ENCODE peak calls at places on chromosomes 7 and 10, in four cellular contexts. G is H1, J is HepG2, I is SK-N-SH. N is an unnamed sample.

GRCh38 chr7:93142127-93142526 is 6.1 kb downstream of the SAMD9L start:
- DNase-seq in G (no peak), J (no peak), I (no peak), N (no peak)

GRCh38 chr7:75966209-75966961 is 28.0 kb downstream of the TMEM120A start:
- DNase-seq in G (no peak), I (peak), J (no peak), N (no peak)

GRCh38 chr10:124712704-124713407 is 31.3 kb downstream of the FAM53B start:
- DNase-seq in J (peak), I (no peak), G (no peak), N (no peak)

GRCh38 chr10:113241966-113242365 is 291.9 kb downstream of the TCF7L2 start:
- DNase-seq in I (no peak), G (no peak), J (no peak), N (no peak)

GRCh38 chr10:121079226-121079625 is 228.1 kb downstream of the WDR11 start:
- DNase-seq in G (no peak), J (no peak), I (no peak), N (no peak)

GRCh38 chr10:25952857-25953256 is 18.8 kb downstream of the MYO3A start:
- DNase-seq in G (no peak), J (no peak), I (no peak), N (no peak)

GRCh38 chr10:123792579-123792978 is 99.0 kb downstream of the CPXM2 start:
- DNase-seq in J (no peak), I (no peak), G (no peak), N (no peak)

GRCh38 chr7:29370531-29371314 is 176.1 kb downstream of the CHN2 start:
- DNase-seq in G (no peak), I (no peak), J (peak), N (no peak)

GRCh38 chr10:42754155-42755027 is 28.2 kb upstream of the BMS1 start:
- DNase-seq in J (no peak), G (no peak), I (peak), N (no peak)

GRCh38 chr10:29250066-29250465 is 38.8 kb upstream of the LYZL1 start:
- DNase-seq in G (no peak), I (no peak), J (no peak), N (no peak)

GRCh38 chr10:68333058-68333395 is 299 bp upstream of the PBLD start:
- DNase-seq in J (peak), I (no peak), G (no peak), N (no peak)

GRCh38 chr7:12094365-12094921 is 116.7 kb upstream of the TMEM106B start:
- DNase-seq in J (no peak), G (peak), I (no peak), N (no peak)

GRCh38 chr7:20484366-20484765 is 131.1 kb upstream of the ABCB5 start:
- DNase-seq in I (no peak), J (no peak), G (no peak), N (no peak)

GRCh38 chr7:96067321-96067720 is 254.6 kb downstream of the SLC25A13 start:
- DNase-seq in G (no peak), J (no peak), I (no peak), N (no peak)

GRCh38 chr10:35661236-35661635 is 19.1 kb upstream of the FZD8 start:
- DNase-seq in I (no peak), J (no peak), G (no peak), N (no peak)

GRCh38 chr7:11315687-11316258 is 342.1 kb downstream of the PHF14 start:
- DNase-seq in I (no peak), G (no peak), J (no peak), N (peak)

GRCh38 chr10:15121707-15122106 is 24.6 kb downstream of the RPP38 start:
- DNase-seq in I (no peak), J (no peak), G (no peak), N (no peak)

GRCh38 chr10:6092731-6093130 is 3.9 kb downstream of the RBM17 start:
- DNase-seq in I (no peak), J (no peak), G (no peak), N (no peak)

GRCh38 chr10:107163904-107164861 is at the start of gene SORCS1:
- DNase-seq in I (peak), J (no peak), G (no peak), N (no peak)

GRCh38 chr7:148993193-148993592 is 35.1 kb downstream of the PDIA4 start:
- DNase-seq in J (no peak), G (no peak), I (no peak), N (no peak)

GRCh38 chr10:96043895-96044580 is 655 bp downstream of the CCNJ start:
- DNase-seq in J (peak), G (no peak), I (peak), N (no peak)

GRCh38 chr10:66678521-66678920 is 247.3 kb upstream of the LRRTM3 start:
- DNase-seq in J (no peak), I (no peak), G (no peak), N (no peak)
- TF ChIP-seq MAX in J (no peak), I (no peak), G (no peak), N (no peak)

DNA sequence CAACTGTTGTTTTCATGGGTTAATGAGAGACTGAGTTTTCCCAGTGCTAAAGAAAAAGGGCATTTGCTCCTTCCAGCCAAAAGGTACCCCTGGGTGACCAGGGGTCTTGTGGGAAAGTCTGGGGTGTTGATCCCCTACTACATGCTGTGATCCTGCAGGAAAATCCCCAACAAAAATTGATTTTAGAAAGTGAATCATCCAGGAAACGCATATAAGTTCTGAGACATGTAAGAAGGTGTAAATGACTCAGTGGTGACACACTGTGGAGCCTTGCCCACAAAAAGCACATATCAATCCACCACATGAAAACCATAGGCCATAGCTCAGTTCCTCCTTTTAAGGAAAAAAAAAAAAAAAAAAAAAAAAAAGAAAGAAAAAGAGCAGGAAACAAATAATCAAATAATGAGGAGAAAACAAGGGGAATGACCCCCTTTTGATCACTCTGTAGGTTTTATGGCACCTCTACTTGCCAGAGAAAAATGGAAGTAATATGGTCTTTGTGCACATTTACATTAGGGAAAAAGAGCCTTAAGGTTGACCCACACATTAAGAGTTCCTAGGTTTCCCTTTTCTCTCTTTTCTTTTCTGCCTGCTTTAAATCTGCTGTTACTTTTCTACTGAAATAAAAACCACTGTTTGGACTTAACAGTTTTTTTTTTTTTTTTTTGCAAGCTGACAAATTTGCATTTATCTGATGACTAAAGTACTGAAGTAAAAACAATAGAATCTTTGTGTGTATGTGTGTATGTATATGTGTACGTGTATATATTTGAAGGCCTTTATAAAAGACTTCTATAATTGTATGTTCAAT is 386.0 kb downstream of the KIF20B start:
- DNase-seq in G (no peak), I (no peak), J (no peak), N (peak)
- TF ChIP-seq TCF12 in G (no peak), I (no peak), J (no peak), N (peak)

GRCh38 chr10:119967066-119967465 is 74.5 kb downstream of the SEC23IP start:
- DNase-seq in I (no peak), J (no peak), G (no peak), N (no peak)

GRCh38 chr10:119973261-119973660 is 80.7 kb downstream of the SEC23IP start:
- DNase-seq in I (no peak), J (no peak), G (no peak), N (peak)

DNA sequence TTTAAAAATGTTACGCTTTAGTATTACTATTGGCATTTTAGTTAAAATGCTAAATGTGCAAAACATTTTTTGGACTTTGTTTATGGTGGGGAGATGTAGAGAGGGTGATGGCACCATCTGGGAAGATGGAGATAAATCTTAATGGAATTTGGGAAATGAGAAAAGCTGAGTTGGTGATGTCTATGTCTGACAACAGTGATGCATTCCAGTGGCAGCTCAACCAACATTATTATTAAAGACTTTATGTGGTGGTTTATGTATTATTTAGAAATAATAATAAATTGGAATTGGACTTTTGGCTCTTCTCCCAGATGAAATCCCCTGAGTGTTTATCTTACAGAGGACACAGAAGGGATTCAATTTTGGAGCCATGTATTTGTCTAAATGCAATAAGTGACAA is 77.6 kb downstream of the SEC23IP start:
- DNase-seq in G (no peak), I (peak), J (no peak), N (no peak)
- TF ChIP-seq MAX in G (no peak), I (no peak), J (no peak), N (no peak)

DNA sequence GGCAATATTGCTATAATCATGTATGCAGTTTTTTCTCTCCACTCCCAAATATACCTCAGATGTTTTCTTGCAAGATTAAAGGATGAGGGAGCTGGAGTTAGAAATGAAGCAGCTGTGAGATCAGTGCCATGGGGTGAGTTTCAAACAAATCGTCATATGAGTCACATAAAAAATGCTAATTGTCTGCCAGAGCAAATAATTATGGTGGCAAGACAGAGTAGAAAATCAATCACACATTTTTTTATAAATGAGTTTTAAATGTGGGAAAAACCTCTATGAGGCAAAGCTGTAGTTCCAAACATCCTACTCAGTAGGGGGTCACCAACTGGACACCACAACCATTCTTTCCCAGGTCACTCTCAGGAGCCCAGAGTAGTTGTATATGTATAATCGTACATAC is 55.3 kb downstream of the CH25H start:
- DNase-seq in J (no peak), I (no peak), G (no peak), N (no peak)
- TF ChIP-seq TCF12 in J (no peak), I (no peak), G (no peak), N (no peak)

DNA sequence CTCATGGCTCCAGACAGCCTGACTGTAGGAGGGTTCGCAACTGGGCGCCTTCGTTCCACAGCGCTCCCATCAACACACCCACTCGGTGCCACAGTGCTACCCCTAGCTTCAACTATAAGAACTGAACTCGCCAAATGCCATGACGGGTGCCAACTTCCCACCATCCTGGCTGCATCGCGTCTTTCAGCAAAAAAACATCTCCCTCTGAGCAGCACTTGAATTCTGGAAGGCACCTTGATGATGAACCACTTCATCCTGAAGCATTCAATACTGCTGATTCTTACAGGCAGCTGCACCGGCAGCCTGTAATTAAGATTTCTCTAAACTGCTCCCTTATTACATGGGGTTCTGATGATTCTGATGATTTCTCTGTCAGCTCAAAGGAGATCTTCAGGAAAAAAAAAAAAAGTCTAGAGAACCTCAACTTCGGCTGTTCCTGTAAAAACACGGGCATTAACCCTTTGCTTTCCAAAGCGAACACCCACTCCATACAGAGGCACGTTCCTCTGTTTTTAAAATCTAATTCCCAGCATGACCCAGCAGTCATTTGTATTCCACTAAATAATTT is 1.2 kb downstream of the CYTH3 start:
- DNase-seq in I (peak), J (no peak), G (no peak), N (no peak)
- TF ChIP-seq MAX in I (peak), J (no peak), G (no peak), N (no peak)